ENCODE peak calls at places on chromosomes 12 and 14, in six cellular contexts. Y is brain microvascular endothelial cell, P is gastrocnemius medialis, V is endothelial cell of umbilical vein, I is psoas muscle, Q is neural progenitor cell. O is an unnamed sample.

GRCh38 chr14:53306267-53306721 is 153.2 kb upstream of the DDHD1 start:
- DNase-seq in Y (peak; percentile 23), Q (peak; percentile 71), P (no peak), V (peak; percentile 56), I (peak; percentile 57), O (peak; percentile 54)

GRCh38 chr14:72939630-72940029 is 13.4 kb downstream of the DCAF4 start:
- DNase-seq in V (no peak), I (no peak), P (no peak), Q (no peak), Y (no peak), O (no peak)

GRCh38 chr14:89618309-89618708 is 201.3 kb upstream of the FOXN3 start:
- DNase-seq in V (peak; percentile 50), P (no peak), Q (no peak), I (no peak), Y (no peak), O (no peak)

GRCh38 chr12:101563197-101563596 is 31.6 kb upstream of the MYBPC1 start:
- DNase-seq in Y (no peak), V (no peak), Q (no peak), P (no peak), I (no peak), O (no peak)

GRCh38 chr12:106709068-106709511 is 65.4 kb upstream of the RIC8B start:
- DNase-seq in I (no peak), P (no peak), Y (no peak), V (no peak), Q (no peak), O (no peak)

GRCh38 chr12:10067942-10068341 is 30.8 kb downstream of the CLEC1A start:
- DNase-seq in Q (no peak), P (no peak), Y (no peak), V (peak; percentile 96), I (no peak), O (no peak)

GRCh38 chr14:73339206-73339605 is 101.9 kb downstream of the PAPLN start:
- DNase-seq in P (no peak), V (no peak), Q (no peak), Y (no peak), I (no peak), O (no peak)

GRCh38 chr12:65822732-65823480 is 1.4 kb upstream of the HMGA2 start:
- DNase-seq in I (no peak), V (peak; percentile 57), Y (peak; percentile 69), Q (peak; percentile 88), P (no peak), O (no peak)

GRCh38 chr14:77988966-77989365 is 181.2 kb upstream of the NRXN3 start:
- DNase-seq in I (peak; percentile 50), Q (no peak), V (no peak), Y (peak; percentile 70), P (no peak), O (no peak)

GRCh38 chr12:25994901-25995625 is 36.6 kb downstream of the RASSF8 start:
- DNase-seq in I (no peak), V (no peak), Y (no peak), Q (no peak), P (no peak), O (no peak)

GRCh38 chr12:29066061-29066588 is 83.0 kb upstream of the FAR2 start:
- DNase-seq in Y (peak; percentile 52), V (peak; percentile 70), Q (peak; percentile 62), P (no peak), I (no peak), O (no peak)

GRCh38 chr12:109588461-109589239 is 15.1 kb downstream of the MVK start:
- DNase-seq in Q (peak; percentile 27), V (no peak), Y (no peak), I (no peak), P (no peak), O (no peak)

GRCh38 chr14:37246427-37246829 is 48.7 kb downstream of the MIPOL1 start:
- DNase-seq in I (no peak), Y (peak; percentile 10), Q (peak; percentile 65), P (no peak), V (peak; percentile 52), O (no peak)

GRCh38 chr12:46608431-46609280 is 217.1 kb downstream of the SLC38A4 start:
- DNase-seq in I (no peak), Q (no peak), V (peak; percentile 13), Y (no peak), P (no peak), O (no peak)

GRCh38 chr12:6205144-6205539 is 4.9 kb downstream of the CD9 start:
- DNase-seq in Y (no peak), V (peak; percentile 69), I (peak; percentile 58), P (no peak), Q (peak; percentile 72), O (no peak)

GRCh38 chr12:6207254-6207942 is 7.2 kb downstream of the CD9 start:
- DNase-seq in Q (no peak), I (no peak), Y (no peak), V (no peak), P (no peak), O (no peak)

GRCh38 chr12:6206327-6206726 is 6.1 kb downstream of the CD9 start:
- DNase-seq in Q (no peak), P (no peak), I (no peak), Y (no peak), V (no peak), O (no peak)

GRCh38 chr12:6204533-6205143 is 4.4 kb downstream of the CD9 start:
- DNase-seq in V (peak; percentile 61), Y (no peak), P (no peak), I (no peak), Q (no peak), O (no peak)

GRCh38 chr12:6205761-6206160 is 5.6 kb downstream of the CD9 start:
- DNase-seq in Y (no peak), I (no peak), Q (no peak), V (no peak), P (no peak), O (no peak)
- H3K4me3 ChIP-seq in Y (no peak overlapping the region), I (peak overlapping the region; percentile 18), Q (no peak overlapping the region), V (no peak overlapping the region), P (no peak overlapping the region), O (no peak overlapping the region)

DNA sequence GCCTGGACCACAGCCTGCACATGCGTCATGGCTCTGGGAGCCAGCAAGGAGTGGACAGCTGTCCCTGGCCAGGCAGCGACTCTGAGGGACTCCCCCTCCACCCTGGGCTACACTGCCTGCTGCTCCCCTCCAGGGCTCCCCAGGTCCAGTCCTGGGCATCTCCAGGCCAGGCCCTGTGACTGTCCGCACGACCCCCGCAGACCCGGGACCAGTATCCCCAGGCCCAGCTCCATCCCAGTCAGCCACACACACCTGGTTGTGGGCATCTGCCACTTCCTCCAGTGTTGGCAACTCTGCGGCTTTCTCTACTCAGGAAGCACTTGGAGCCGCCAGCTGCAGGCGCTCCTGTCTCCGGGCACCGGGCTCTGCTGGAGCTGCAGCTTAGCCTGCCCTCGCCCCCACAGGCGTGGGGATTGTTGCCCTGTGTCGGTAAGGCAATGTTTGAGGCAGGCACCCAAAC is 2.4 kb downstream of the ULK1 start:
- DNase-seq in Q (no peak), V (no peak), I (no peak), Y (peak; percentile 39), P (no peak), O (no peak)
- H3K4me3 ChIP-seq in Q (peak overlapping the region; percentile 66), V (no peak overlapping the region), I (peak overlapping the region; percentile 78), Y (peak overlapping the region; percentile 67), P (peak overlapping the region; percentile 80), O (no peak overlapping the region)

GRCh38 chr12:3681595-3681921 is 71.4 kb downstream of the CRACR2A start:
- DNase-seq in Y (no peak), V (no peak), Q (no peak), I (no peak), P (no peak), O (no peak)

GRCh38 chr12:3683670-3684069 is 69.2 kb downstream of the CRACR2A start:
- DNase-seq in I (no peak), P (no peak), V (no peak), Y (peak; percentile 69), Q (no peak), O (no peak)

GRCh38 chr12:3684449-3685051 is 68.4 kb downstream of the CRACR2A start:
- DNase-seq in V (no peak), I (no peak), P (peak; percentile 12), Q (peak; percentile 49), Y (no peak), O (no peak)

GRCh38 chr12:3685813-3686212 is 67.1 kb downstream of the CRACR2A start:
- DNase-seq in Y (no peak), I (no peak), Q (no peak), V (no peak), P (no peak), O (no peak)

GRCh38 chr12:3686463-3686862 is 66.4 kb downstream of the CRACR2A start:
- DNase-seq in V (no peak), Y (no peak), Q (no peak), I (no peak), P (no peak), O (no peak)
- H3K4me3 ChIP-seq in V (no peak overlapping the region), Y (no peak overlapping the region), Q (no peak overlapping the region), I (no peak overlapping the region), P (no peak overlapping the region), O (no peak overlapping the region)

DNA sequence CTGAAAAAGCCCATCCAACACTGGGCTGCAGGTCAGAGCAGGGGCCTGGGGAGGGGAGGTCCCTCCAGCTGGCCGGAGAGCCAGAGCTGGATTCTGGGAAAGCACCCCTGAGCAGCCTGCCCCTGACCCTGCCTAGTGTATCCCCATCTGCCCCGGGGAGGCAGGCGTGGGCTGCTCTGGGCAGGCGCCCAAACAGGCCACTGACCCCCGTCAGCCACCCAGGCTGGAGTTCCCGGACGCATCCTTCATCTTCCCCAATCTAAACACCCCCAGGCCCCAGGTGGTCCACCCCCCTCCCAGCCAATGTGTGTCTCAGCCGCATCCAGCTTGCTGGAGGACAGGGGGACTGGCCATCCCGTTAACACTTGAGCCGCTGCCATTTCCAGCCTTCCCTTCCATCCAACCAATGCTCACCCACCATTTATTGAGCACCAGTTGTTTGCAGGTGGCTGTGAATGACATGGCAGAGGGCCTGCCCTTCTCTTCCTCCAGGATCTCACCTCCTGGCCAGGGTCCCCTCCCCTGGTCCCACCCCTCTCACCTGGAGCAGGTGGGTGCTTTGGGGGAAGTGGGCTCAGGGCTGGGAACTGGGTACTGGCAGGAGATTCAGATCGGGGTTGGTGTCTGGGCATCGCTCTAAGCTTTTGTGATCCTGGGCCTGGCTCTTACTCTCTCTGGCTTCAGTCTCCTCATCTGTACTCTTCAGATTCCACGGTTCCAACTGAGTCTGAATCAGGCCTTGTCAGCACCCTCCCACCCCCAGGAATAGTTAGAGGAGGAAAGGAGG is 743 bp upstream of the DTX1 start:
- DNase-seq in I (no peak), Q (no peak), V (no peak), Y (no peak), P (no peak), O (no peak)
- H3K4me3 ChIP-seq in I (no peak overlapping the region), Q (peak overlapping the region; percentile 87), V (no peak overlapping the region), Y (no peak overlapping the region), P (no peak overlapping the region), O (no peak overlapping the region)

DNA sequence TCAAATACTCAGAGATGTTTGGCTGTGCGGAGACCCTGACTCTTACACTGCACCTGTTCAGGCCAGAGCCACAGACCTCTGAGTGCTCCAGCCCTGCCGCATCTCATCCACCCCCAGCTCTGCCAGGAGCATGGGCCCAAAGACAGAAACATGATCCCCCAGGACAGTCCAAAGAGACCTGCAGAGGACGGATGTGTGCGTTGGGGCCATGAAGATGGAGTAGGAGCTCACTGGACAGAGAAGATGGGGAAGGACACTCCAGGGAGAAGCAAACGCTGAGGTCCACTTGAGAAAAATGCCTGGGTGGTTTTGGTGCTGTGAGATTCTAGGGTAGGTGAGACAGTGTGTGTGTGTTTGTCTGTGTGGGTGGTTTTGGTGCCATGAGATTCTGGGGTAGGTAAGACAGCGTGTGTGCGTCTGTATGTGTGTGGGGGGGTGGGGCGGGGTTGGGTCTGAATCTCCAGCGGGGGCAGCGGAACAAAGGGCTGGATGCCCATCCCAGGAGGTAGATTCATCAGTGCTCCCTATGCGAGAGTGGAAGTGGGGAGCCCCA is 818 bp upstream of the HHIPL1 start:
- DNase-seq in I (no peak), P (no peak), V (no peak), Q (no peak), Y (no peak), O (no peak)
- H3K4me3 ChIP-seq in I (no peak overlapping the region), P (no peak overlapping the region), V (no peak overlapping the region), Q (no peak overlapping the region), Y (no peak overlapping the region), O (no peak overlapping the region)

O was measured in BE2C.